ENCODE peak calls at places on chromosome 10, in ten cellular contexts. U is psoas muscle; Y is AG09319; O is spleen; R is IMR-90; E is WERI-Rb-1; I is tibial artery; C is CD4-positive, alpha-beta T cell; V is lower leg skin; B is AG04450. X is an unnamed sample.

GRCh38 chr10:22228943-22229755 is 11.3 kb upstream of the EBLN1 start:
- DNase-seq in V (peak), E (peak), U (peak), Y (peak), I (peak), R (peak), B (peak), O (peak), C (peak), X (peak)

GRCh38 chr10:76397210-76397881 is 965.9 kb downstream of the LRMDA start:
- DNase-seq in U (peak), E (no peak), V (no peak), C (no peak), R (no peak), B (no peak), I (peak), O (no peak), Y (no peak), X (no peak)

GRCh38 chr10:77267703-77268630 is 369.6 kb downstream of the KCNMA1 start:
- DNase-seq in C (no peak), U (no peak), I (no peak), B (no peak), O (no peak), R (peak), V (no peak), Y (no peak), E (no peak), X (no peak)

GRCh38 chr10:123567984-123568745 is 98.0 kb upstream of the GPR26 start:
- DNase-seq in R (no peak), E (no peak), I (no peak), B (no peak), C (no peak), O (no peak), Y (no peak), V (peak), U (no peak), X (no peak)

GRCh38 chr10:125584954-125585353 is 98.0 kb downstream of the TEX36 start:
- DNase-seq in I (no peak), B (no peak), O (no peak), R (no peak), Y (no peak), C (no peak), U (no peak), E (no peak), V (no peak), X (no peak)

GRCh38 chr10:96995851-96996250 is 163.8 kb downstream of the LCOR start:
- DNase-seq in I (no peak), B (no peak), V (no peak), Y (no peak), E (no peak), O (no peak), R (peak), U (no peak), C (no peak), X (no peak)

GRCh38 chr10:60130130-60130579 is 223.8 kb upstream of the CCDC6 start:
- DNase-seq in O (no peak), B (no peak), E (peak), U (no peak), R (no peak), Y (no peak), C (no peak), I (no peak), V (no peak), X (no peak)

GRCh38 chr10:124011464-124011863 is 81.9 kb downstream of the CHST15 start:
- DNase-seq in B (no peak), I (no peak), C (no peak), Y (no peak), O (peak), V (no peak), E (no peak), U (no peak), R (no peak), X (peak)

GRCh38 chr10:62297857-62298256 is 29.2 kb upstream of the RTKN2 start:
- DNase-seq in I (no peak), O (no peak), R (no peak), V (no peak), U (no peak), B (no peak), E (no peak), Y (no peak), C (no peak), X (no peak)

GRCh38 chr10:43039629-43040481 is 37.0 kb upstream of the RET start:
- DNase-seq in V (peak), U (no peak), Y (no peak), R (no peak), E (no peak), I (peak), C (no peak), O (no peak), B (no peak), X (peak)

GRCh38 chr10:51419416-51420093 is 279.8 kb downstream of the CSTF2T start:
- DNase-seq in O (no peak), C (no peak), I (no peak), E (no peak), R (no peak), U (no peak), Y (no peak), B (no peak), V (no peak), X (no peak)

GRCh38 chr10:115831025-115831424 is 442.0 kb downstream of the GFRA1 start:
- DNase-seq in Y (no peak), U (no peak), E (no peak), V (no peak), I (no peak), C (no peak), B (no peak), O (no peak), R (no peak), X (no peak)

GRCh38 chr10:115830260-115830970 is 442.6 kb downstream of the GFRA1 start:
- DNase-seq in Y (no peak), I (no peak), O (no peak), B (peak), E (no peak), R (peak), V (no peak), C (no peak), U (no peak), X (no peak)

GRCh38 chr10:115827180-115827579 is 445.8 kb downstream of the GFRA1 start:
- DNase-seq in V (no peak), Y (no peak), R (peak), O (no peak), B (peak), I (no peak), U (peak), E (no peak), C (no peak), X (no peak)

GRCh38 chr10:115827650-115828049 is 445.4 kb downstream of the GFRA1 start:
- DNase-seq in O (no peak), E (no peak), Y (no peak), V (no peak), B (peak), C (no peak), I (no peak), R (peak), U (no peak), X (no peak)

DNA sequence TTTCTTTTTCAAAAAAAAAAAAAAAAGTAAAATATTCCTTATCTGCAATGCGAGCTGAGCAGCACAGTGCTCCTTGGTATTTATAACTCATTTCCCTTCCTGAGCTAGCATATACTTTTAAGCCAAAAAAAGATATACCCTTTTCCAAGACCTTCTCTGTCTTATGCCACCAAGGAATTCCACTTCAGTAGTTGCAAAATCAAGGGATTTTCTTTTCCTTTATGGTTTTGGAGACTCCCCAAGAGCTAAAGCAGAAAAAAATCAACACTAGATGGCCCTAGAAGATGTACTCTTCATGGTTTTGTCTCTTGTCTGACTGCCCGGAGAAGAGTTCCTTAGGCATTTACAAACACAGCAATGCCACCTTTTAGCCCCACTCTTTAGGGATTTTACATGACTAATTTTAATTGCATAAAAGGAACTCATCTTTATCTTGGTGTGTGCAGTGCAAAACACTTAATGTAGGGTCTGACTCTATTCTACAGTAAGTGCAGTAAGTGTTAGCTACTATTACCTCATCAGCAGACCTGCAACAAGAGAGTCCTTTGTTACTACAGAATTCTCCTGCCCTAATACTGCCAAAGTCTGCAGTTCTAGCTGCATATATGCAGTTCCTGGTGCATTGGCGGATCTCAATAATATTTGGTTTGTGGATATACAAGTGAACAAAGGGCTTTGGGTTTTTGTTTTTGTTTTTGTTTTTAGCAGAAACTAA is 443.3 kb downstream of the GFRA1 start:
- DNase-seq in O (no peak), U (no peak), V (no peak), I (no peak), R (peak), C (no peak), Y (no peak), E (no peak), B (no peak), X (no peak)
- TF ChIP-seq CTCF in O (no peak), U (peak), V (no peak), I (no peak), R (peak), C (no peak), Y (peak), E (peak), B (peak), X (peak)

GRCh38 chr10:46022978-46023702 is 7.3 kb downstream of the NCOA4 start:
- DNase-seq in U (peak), C (peak), I (peak), V (peak), R (peak), O (peak), Y (peak), E (peak), B (peak), X (peak)
- TF ChIP-seq CTCF in U (no peak), C (no peak), I (peak), V (no peak), R (peak), O (peak), Y (peak), E (peak), B (no peak), X (peak)

DNA sequence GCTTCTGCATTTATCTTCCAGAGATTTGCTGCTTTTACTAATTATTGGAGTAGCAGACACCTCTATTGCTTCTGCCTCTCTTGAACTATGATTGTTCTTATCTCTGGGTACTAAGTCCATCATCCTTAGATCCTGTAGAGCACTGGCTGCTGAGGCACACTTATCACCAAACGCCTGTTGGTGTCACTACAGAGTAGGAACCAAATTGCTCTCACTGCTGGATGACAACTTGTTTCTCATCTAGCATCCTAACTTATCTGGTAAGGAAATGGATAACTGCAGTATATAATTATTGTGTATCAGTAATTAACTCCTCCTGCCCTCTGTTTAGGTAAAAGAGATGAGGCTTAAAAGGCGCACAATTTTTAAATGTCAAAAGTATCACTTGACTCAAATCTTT is 1059.4 kb downstream of the NRG3 start:
- DNase-seq in I (no peak), O (no peak), U (no peak), R (no peak), V (no peak), B (no peak), C (no peak), Y (no peak), E (peak), X (no peak)
- TF ChIP-seq CTCF in I (no peak), O (no peak), U (no peak), R (no peak), V (no peak), B (no peak), C (no peak), Y (no peak), E (peak), X (peak)

DNA sequence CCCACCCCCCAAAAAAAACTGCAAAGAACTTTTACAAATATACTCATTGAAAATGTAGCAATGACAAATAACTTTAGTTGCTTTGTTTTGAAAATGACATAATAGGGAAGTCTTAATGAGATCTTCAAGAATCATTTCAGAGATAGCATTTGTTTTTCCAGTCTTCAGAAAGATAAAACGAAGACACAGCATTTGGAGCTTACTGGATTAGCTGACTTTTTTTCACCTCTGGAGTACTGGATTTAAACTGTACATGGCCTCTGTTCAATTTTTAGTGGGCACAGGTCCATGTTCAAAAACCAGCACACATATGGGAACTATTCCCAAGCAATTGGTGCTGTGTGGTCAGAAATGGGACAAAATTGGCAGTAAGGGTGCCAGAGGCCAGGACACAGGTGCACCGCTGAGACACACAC is 3.9 kb downstream of the RAB11FIP2 start:
- DNase-seq in I (no peak), V (no peak), E (no peak), U (no peak), B (no peak), R (no peak), Y (no peak), O (no peak), C (no peak), X (no peak)
- TF ChIP-seq CTCF in I (no peak), V (no peak), E (no peak), U (no peak), B (no peak), R (no peak), Y (no peak), O (no peak), C (no peak), X (no peak)

DNA sequence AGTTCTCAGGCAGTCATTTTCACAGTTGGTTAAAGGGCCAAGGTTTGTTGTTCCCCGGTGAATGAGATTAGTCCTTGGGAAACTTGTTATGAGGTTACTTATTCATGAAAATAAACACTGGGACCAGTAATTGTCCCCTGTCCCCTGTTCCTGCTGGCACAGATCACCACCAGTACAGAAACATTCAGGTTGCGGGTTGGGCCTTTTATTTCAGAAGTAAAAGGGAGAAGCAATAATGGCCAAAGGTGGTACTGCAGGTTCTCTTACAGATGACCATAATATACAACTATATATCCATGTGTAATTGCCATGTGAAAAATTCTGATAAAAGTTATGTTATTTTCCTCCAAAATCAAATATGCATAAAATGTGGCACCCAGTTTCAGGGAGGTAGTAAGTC is 442.0 kb downstream of the SORCS1 start:
- DNase-seq in E (no peak), O (no peak), V (no peak), I (no peak), C (no peak), B (no peak), Y (no peak), R (no peak), U (no peak), X (no peak)
- TF ChIP-seq CTCF in E (no peak), O (no peak), V (no peak), I (no peak), C (no peak), B (no peak), Y (no peak), R (no peak), U (no peak), X (no peak)

DNA sequence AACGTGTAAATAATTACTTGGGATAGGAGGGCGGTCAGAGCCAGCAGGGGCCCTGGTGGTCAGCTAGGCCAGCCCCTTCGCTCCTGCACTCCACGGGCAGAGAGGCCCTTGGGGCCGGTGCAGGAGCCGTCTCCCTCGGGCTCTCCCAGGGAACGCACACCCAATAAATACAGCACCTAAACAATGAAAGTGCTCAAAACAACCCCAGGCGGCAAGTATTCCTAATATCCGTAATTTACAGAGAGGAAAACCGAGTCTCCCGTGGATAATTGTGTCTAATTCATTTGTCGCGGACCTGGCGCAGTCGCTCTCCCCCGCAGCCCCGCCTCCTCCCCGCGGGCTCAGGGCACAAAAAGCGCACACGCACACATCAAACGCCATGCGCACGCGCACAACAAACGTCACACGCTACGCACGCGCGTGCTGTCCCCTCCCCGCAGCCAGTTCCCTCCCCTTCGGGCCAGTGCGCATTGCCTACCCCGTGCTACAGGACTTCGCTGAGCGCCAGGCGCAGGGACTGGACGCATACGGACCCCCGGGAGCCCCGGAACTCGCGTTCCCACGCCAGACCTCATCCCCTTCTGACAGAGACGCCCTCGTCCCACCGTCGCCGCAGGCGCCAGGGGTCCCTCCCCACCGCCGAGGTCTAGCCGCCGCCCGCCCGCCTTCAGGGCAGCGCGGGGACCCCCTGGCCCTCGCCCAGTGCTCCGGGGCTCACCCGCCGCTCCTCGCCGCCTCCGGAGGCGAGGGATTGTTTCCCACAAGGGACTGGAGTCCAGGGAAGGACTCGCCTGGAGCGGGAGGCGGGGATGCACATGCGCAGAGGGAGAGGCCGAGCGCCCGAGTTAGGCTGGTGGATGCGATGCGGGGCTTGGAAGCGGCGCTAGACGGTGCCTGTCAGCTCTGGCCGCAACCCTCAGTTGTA is at the start of gene ZNF248:
- DNase-seq in U (peak), I (peak), E (peak), O (peak), C (peak), V (peak), B (peak), R (peak), Y (peak), X (peak)
- TF ChIP-seq CTCF in U (no peak), I (no peak), E (no peak), O (no peak), C (no peak), V (no peak), B (no peak), R (no peak), Y (peak), X (no peak)

GRCh38 chr10:70544431-70545340 is 57.9 kb downstream of the PRF1 start:
- DNase-seq in Y (no peak), E (no peak), O (peak), C (no peak), V (no peak), I (no peak), R (no peak), U (no peak), B (no peak), X (no peak)

GRCh38 chr10:70543911-70544310 is 58.6 kb downstream of the PRF1 start:
- DNase-seq in E (peak), O (no peak), U (no peak), I (no peak), V (no peak), B (no peak), Y (no peak), C (no peak), R (no peak), X (no peak)

GRCh38 chr10:70541738-70542564 is 60.6 kb downstream of the PRF1 start:
- DNase-seq in V (no peak), E (no peak), C (no peak), R (no peak), I (no peak), O (no peak), Y (no peak), B (no peak), U (no peak), X (no peak)

GRCh38 chr10:70540789-70541360 is 61.7 kb downstream of the PRF1 start:
- DNase-seq in U (no peak), R (no peak), E (no peak), C (no peak), Y (no peak), B (no peak), O (no peak), V (no peak), I (no peak), X (peak)

DNA sequence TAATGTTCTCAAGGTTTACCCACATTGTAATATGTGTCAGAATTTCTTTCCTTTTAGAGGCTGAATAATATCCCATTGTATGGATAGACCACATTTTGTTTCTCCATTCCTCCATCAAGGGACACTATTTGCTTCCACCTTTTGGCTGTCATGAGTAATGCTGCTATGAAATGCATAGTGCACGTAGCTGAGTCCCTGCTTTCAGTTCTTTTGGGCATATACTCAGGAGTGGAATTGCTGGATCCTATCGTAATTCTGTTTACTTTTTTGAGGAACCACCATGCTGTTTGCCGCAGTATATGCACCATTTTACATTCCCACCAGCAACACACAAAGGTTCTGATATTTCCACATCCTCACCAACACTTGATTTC is 60.0 kb downstream of the PRF1 start:
- DNase-seq in B (no peak), Y (no peak), O (no peak), E (no peak), U (no peak), C (no peak), R (peak), V (no peak), I (no peak), X (no peak)
- TF ChIP-seq CTCF in B (peak), Y (peak), O (no peak), E (peak), U (no peak), C (no peak), R (peak), V (no peak), I (no peak), X (peak)

DNA sequence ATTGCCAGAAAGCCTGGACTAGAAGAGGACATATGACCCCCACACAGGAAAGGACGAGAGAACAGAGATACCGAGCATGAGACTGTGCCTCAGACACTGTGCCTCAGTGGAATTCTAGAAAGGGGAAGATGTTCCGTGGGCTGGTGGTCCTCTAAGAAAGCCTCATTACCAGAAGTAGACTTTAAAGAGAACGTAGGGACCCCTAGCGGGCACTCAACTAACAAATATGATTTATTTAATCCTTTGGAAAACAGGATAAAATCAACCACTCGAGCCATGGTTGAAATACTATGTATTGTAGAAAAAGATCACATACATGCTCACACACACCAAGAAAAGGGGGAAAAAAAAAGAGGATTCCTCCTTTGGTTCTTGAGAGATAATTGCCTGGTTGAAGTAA is 701.2 kb upstream of the SORCS1 start:
- DNase-seq in Y (no peak), O (no peak), U (no peak), I (no peak), R (no peak), E (no peak), B (no peak), C (no peak), V (no peak), X (no peak)
- TF ChIP-seq CTCF in Y (no peak), O (no peak), U (no peak), I (no peak), R (no peak), E (no peak), B (no peak), C (no peak), V (no peak), X (no peak)

X was measured in chondrocyte.